ENCODE peak calls at places on chromosomes 12 and 14, in four cellular contexts. Q is AG20443; E is stimulated activated CD8-positive, alpha-beta memory T cell treated with anti-CD3 and anti-CD28 coated beads, Interleukin-15, amount 100 ng/mL, for 1 hour; J is fibroblast of mammary gland. L is an unnamed sample.

GRCh38 chr12:120669055-120669828 is 17.7 kb upstream of the MLEC start:
- DNase-seq in E (no peak), Q (peak), J (peak), L (peak)

GRCh38 chr12:11814362-11814761 is 164.9 kb downstream of the ETV6 start:
- DNase-seq in E (no peak), J (peak), Q (peak), L (peak)

GRCh38 chr14:61111145-61112130 is 130.4 kb downstream of the SLC38A6 start:
- DNase-seq in E (no peak), Q (no peak), J (no peak), L (no peak)

GRCh38 chr14:61355892-61356325 is 34.5 kb downstream of the PRKCH start:
- DNase-seq in J (peak), E (no peak), Q (no peak), L (peak)

GRCh38 chr12:131087302-131087818 is 133.7 kb downstream of the ADGRD1 start:
- DNase-seq in Q (no peak), E (no peak), J (no peak), L (no peak)

GRCh38 chr12:76450690-76451089 is 102.5 kb upstream of the BBS10 start:
- DNase-seq in J (peak), Q (peak), E (no peak), L (no peak)

GRCh38 chr12:90832427-90832826 is 122.5 kb downstream of the CCER1 start:
- DNase-seq in Q (no peak), E (no peak), J (no peak), L (no peak)

GRCh38 chr12:50747817-50748216 is 16.1 kb upstream of the ATF1 start:
- DNase-seq in J (no peak), Q (no peak), E (no peak), L (no peak)

GRCh38 chr12:3456809-3457208 is 34.2 kb upstream of the PRMT8 start:
- DNase-seq in J (no peak), Q (no peak), E (no peak), L (no peak)

GRCh38 chr12:122951979-122952892 is 14.0 kb downstream of the ABCB9 start:
- DNase-seq in Q (peak), J (peak), E (peak), L (peak)

GRCh38 chr14:36604757-36605505 is 22.5 kb upstream of the NKX2-8 start:
- DNase-seq in E (no peak), Q (peak), J (peak), L (peak)

L was measured in AG08396.